ENCODE peak calls at places on chromosomes 1 and 21, in ten cellular contexts. O, I, V, K, E, G, F, P, R and U are unnamed samples.

GRCh38 chr1:171116676-171117075 is 26.0 kb downstream of the FMO3 start:
- DNase-seq in F (no peak), G (no peak), O (peak), R (no peak), V (no peak), K (no peak), E (no peak), P (no peak), I (no peak), U (no peak)

GRCh38 chr1:73998348-73998959 is 199.5 kb downstream of the LRRIQ3 start:
- DNase-seq in E (no peak), I (no peak), P (no peak), F (no peak), V (peak), O (peak), K (no peak), R (no peak), G (no peak), U (no peak)

GRCh38 chr1:19310720-19311502 is 1.0 kb downstream of the AKR7A2 start:
- DNase-seq in O (peak), R (no peak), P (no peak), V (peak), K (no peak), F (no peak), G (no peak), I (no peak), E (no peak), U (no peak)

GRCh38 chr1:37448691-37449417 is 25.5 kb upstream of the ZC3H12A start:
- DNase-seq in E (no peak), I (no peak), O (peak), V (no peak), F (no peak), G (no peak), R (no peak), K (no peak), P (no peak), U (no peak)

GRCh38 chr1:85224734-85225623 is 24.2 kb upstream of the SYDE2 start:
- DNase-seq in K (no peak), V (peak), G (peak), P (no peak), F (no peak), E (no peak), R (no peak), I (peak), O (peak), U (no peak)

GRCh38 chr1:229024528-229025119 is 246.3 kb upstream of the RAB4A start:
- DNase-seq in I (no peak), K (peak), R (no peak), G (peak), F (no peak), V (no peak), O (peak), P (no peak), E (no peak), U (no peak)

GRCh38 chr1:208714356-208714755 is 470.2 kb upstream of the PLXNA2 start:
- DNase-seq in G (no peak), F (no peak), O (no peak), R (no peak), I (no peak), P (no peak), V (no peak), K (no peak), E (no peak), U (no peak)

GRCh38 chr1:109485001-109485400 is 1.3 kb downstream of the ATXN7L2 start:
- DNase-seq in G (no peak), K (no peak), O (no peak), R (no peak), E (no peak), P (no peak), I (no peak), V (no peak), F (no peak), U (no peak)

GRCh38 chr21:31553461-31553860 is 106.0 kb upstream of the SOD1 start:
- DNase-seq in E (no peak), P (no peak), O (no peak), F (no peak), K (no peak), R (no peak), G (no peak), I (peak), V (no peak), U (no peak)

GRCh38 chr1:160046494-160047115 is 14.8 kb upstream of the PIGM start:
- DNase-seq in E (peak), F (peak), R (no peak), I (no peak), G (peak), K (no peak), P (no peak), O (peak), V (peak), U (peak)

GRCh38 chr1:64038965-64039926 is 164.2 kb upstream of the UBE2U start:
- DNase-seq in K (peak), G (peak), E (peak), O (peak), R (no peak), I (no peak), P (no peak), F (peak), V (peak), U (peak)

GRCh38 chr1:105793541-105794146 is 1262.8 kb upstream of the PRMT6 start:
- DNase-seq in O (no peak), G (no peak), P (no peak), V (peak), I (no peak), F (no peak), K (no peak), E (no peak), R (no peak), U (no peak)

GRCh38 chr1:107389410-107390075 is 248.7 kb downstream of the NTNG1 start:
- DNase-seq in E (no peak), R (no peak), V (no peak), O (no peak), I (no peak), F (no peak), P (no peak), G (no peak), K (no peak), U (no peak)

GRCh38 chr1:87337606-87338005 is 8.9 kb downstream of the LMO4 start:
- DNase-seq in V (no peak), I (no peak), F (no peak), E (no peak), O (no peak), P (no peak), G (no peak), K (no peak), R (no peak), U (no peak)

GRCh38 chr21:44729336-44730027 is 18.1 kb upstream of the TSPEAR start:
- DNase-seq in F (no peak), G (no peak), V (no peak), I (peak), R (peak), P (peak), O (no peak), E (no peak), K (no peak), U (peak)

GRCh38 chr1:156149374-156150106 is 3.8 kb upstream of the SEMA4A start:
- DNase-seq in E (no peak), P (no peak), I (no peak), R (no peak), G (no peak), F (no peak), V (no peak), K (no peak), O (no peak), U (no peak)

GRCh38 chr1:113451710-113452109 is 61.4 kb downstream of the MAGI3 start:
- DNase-seq in V (no peak), F (no peak), E (no peak), O (no peak), R (no peak), G (no peak), I (no peak), K (no peak), P (no peak), U (no peak)

GRCh38 chr1:113455374-113455773 is 65.1 kb downstream of the MAGI3 start:
- DNase-seq in I (no peak), O (no peak), R (no peak), G (no peak), K (no peak), F (no peak), E (no peak), P (no peak), V (no peak), U (no peak)

GRCh38 chr1:113456967-113457366 is 66.7 kb downstream of the MAGI3 start:
- DNase-seq in F (no peak), P (no peak), K (peak), G (peak), I (no peak), E (no peak), R (no peak), O (peak), V (no peak), U (no peak)

GRCh38 chr1:113453771-113454083 is 63.4 kb downstream of the MAGI3 start:
- DNase-seq in O (peak), G (no peak), I (no peak), P (no peak), F (no peak), E (no peak), R (no peak), V (no peak), K (no peak), U (no peak)

DNA sequence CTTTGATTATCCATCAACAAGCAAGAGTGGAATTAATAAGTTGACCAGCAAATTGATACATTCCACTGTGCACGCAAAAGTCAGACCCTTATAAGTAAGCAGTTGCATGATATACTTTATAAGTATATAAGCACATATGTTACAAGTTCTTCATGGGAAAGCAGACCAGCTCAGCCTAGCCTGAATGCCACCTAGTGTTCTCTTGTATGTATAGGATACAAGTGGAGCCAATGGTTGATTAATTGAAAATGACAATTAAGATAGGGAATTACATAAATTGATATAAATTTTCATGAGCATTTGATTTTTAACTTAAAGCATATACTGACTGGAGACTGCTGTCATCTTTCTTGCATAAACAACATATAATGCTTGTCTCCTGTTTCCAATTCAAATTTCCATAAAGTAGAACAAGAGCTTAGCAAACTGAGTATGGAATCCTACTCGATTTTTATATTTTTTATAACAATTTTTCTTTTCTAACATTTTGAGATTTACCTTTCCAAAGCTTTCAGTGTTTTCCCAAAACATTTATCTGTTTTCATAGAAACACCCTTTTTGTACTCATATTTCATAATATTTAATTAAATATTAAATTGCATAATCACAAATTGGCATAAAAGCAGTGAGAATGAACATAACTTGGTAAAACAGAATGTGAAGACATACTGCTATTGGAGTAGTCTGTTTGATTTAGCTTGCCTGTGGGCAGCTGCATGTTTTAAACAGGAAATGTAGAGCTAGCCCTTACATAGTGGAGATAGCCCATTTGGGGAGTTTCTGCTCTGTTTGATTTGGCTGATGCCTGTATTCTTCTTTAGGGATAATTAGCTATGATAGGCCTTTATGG is 62.8 kb downstream of the MAGI3 start:
- DNase-seq in P (no peak), E (no peak), I (no peak), R (no peak), O (peak), F (no peak), K (no peak), G (no peak), V (peak), U (no peak)
- TF ChIP-seq CTCF in P (no peak), E (no peak), I (peak), R (peak), O (peak), F (no peak), K (no peak), G (peak), V (peak), U (peak)

GRCh38 chr1:3432306-3432705 is 22.2 kb upstream of the ARHGEF16 start:
- DNase-seq in R (no peak), E (no peak), P (no peak), K (no peak), G (no peak), I (no peak), V (no peak), O (no peak), F (no peak), U (no peak)

GRCh38 chr1:3430820-3431219 is 23.6 kb upstream of the ARHGEF16 start:
- DNase-seq in G (no peak), V (no peak), E (no peak), R (no peak), P (no peak), K (no peak), O (no peak), I (no peak), F (no peak), U (no peak)

GRCh38 chr1:3431686-3432085 is 22.8 kb upstream of the ARHGEF16 start:
- DNase-seq in V (no peak), F (no peak), O (no peak), P (no peak), G (no peak), E (no peak), R (no peak), K (no peak), I (no peak), U (no peak)

GRCh38 chr1:3430406-3430805 is 24.1 kb upstream of the ARHGEF16 start:
- DNase-seq in E (no peak), P (no peak), O (no peak), G (no peak), K (no peak), F (no peak), V (no peak), I (no peak), R (no peak), U (no peak)

GRCh38 chr1:3431266-3431665 is 23.2 kb upstream of the ARHGEF16 start:
- DNase-seq in K (no peak), V (no peak), I (no peak), R (no peak), F (no peak), G (no peak), O (no peak), E (no peak), P (no peak), U (no peak)
- TF ChIP-seq CTCF in K (no peak), V (peak), I (no peak), R (peak), F (no peak), G (no peak), O (peak), E (peak), P (no peak), U (peak)

DNA sequence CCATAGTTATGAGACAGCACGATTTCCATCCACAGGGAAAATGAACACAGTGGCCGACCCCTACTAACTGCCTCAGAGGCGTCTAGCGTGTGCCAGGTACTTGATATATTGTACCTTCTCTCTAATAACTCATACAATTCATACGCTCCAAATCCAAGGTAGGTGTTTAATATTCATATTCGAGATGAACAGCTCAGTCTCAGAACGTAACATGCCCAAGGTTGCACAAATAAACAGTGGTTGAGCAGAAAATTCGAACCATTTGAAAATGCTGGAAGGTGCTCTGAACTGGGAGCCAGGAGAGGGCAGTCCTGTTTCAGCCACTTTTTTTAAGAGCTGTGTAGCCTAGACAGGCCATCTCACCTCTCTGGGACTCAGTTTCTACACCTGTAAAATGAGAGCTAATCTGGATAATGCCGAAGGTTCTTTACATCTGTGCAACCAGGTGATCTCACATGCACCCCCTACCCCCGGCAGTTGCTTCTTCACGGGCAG is 7.9 kb downstream of the SLC45A3 start:
- DNase-seq in K (no peak), R (no peak), P (no peak), G (no peak), O (no peak), E (no peak), F (no peak), V (no peak), I (no peak), U (no peak)
- TF ChIP-seq CTCF in K (no peak), R (no peak), P (no peak), G (no peak), O (no peak), E (no peak), F (no peak), V (no peak), I (no peak), U (no peak)

GRCh38 chr1:114333670-114334069 is 177.3 kb downstream of the TRIM33 start:
- DNase-seq in O (no peak), R (no peak), E (no peak), K (no peak), I (no peak), F (no peak), P (no peak), G (no peak), V (no peak), U (no peak)

GRCh38 chr1:114336360-114336759 is 174.6 kb downstream of the TRIM33 start:
- DNase-seq in E (no peak), P (no peak), R (no peak), K (no peak), F (no peak), V (no peak), I (no peak), O (no peak), G (no peak), U (no peak)

GRCh38 chr1:114334297-114334696 is 176.7 kb downstream of the TRIM33 start:
- DNase-seq in V (no peak), P (no peak), F (no peak), O (no peak), I (no peak), R (no peak), E (no peak), K (no peak), G (no peak), U (peak)

GRCh38 chr1:114337417-114337816 is 173.6 kb downstream of the TRIM33 start:
- DNase-seq in V (no peak), F (no peak), O (no peak), G (no peak), K (no peak), P (no peak), I (no peak), R (no peak), E (no peak), U (no peak)

DNA sequence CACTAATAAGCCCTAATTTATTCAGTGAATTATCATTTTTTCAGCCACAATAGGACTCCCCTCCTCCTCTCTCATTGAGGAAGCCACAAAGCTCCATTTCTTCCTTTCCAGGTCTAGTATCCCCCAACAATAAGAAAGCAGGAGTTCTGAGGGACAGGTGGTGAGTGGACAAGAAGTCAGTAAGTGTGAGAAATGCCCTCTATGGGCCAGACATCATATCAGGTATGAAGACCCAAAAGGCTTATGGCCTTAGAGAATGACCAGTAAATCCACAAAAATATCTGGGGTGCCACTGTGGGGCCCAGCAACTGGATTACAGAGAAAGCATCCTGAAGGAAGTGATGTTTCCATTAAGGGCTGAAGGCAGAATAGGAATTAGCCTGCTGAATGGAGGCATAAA is 175.7 kb downstream of the TRIM33 start:
- DNase-seq in P (no peak), G (no peak), K (no peak), F (no peak), I (no peak), R (no peak), E (no peak), O (no peak), V (no peak), U (peak)
- TF ChIP-seq CTCF in P (no peak), G (no peak), K (no peak), F (no peak), I (no peak), R (no peak), E (no peak), O (no peak), V (no peak), U (no peak)

DNA sequence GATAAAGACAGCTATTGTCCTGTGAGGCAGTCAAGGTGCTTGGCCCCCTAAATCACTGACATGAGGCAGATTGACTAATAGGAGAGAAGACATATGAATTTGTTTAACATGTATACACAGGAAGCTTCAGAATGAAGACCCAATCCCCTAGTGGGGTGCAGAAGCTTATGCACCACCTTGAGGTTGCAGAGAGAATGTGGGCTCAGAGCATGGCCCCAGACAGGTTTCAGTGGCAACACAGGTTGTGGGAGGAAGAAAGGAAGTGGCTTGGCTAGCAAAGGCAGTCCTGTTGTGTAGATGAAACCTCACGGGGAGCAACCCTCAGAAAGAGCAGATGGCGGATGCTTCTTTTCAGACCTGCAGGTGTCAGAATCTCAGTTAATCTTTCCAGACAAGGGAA is 37.0 kb upstream of the PARP1 start:
- DNase-seq in K (no peak), E (peak), G (no peak), R (no peak), P (peak), I (no peak), O (no peak), F (no peak), V (no peak), U (no peak)
- TF ChIP-seq CTCF in K (no peak), E (no peak), G (no peak), R (no peak), P (no peak), I (no peak), O (no peak), F (no peak), V (no peak), U (no peak)

GRCh38 chr1:21865943-21866628 is 54.0 kb downstream of the LDLRAD2 start:
- DNase-seq in G (no peak), O (no peak), I (no peak), F (no peak), V (peak), P (no peak), E (no peak), K (no peak), R (no peak), U (no peak)
- TF ChIP-seq CTCF in G (no peak), O (no peak), I (no peak), F (no peak), V (no peak), P (no peak), E (no peak), K (no peak), R (peak), U (no peak)

DNA sequence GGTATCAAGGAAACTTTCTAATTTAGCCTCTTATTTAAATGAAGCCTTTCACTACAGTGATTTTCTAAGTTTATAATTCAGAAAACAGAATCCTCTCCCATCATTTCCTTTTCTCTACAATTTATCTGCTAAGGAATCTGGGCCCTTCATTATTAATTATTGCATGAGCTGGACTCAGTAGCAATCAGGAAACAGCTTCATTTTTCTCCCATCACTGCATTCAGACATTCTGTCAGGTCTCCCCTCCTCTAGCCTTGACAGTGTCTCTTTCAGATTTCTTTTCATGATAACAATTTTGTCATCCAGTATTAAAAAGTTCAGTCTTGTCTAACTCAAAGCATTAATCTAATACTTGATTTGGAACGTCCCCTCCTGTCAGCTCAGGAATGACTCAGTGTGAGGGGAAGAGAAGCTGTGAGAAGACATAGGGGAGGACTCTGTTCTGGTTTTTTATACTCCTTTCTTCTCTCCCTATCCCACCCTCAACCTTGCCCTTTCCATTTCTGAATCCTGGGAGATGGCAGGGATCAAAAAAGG is 28.1 kb downstream of the SLC44A5 start:
- DNase-seq in K (no peak), V (no peak), P (no peak), F (no peak), E (no peak), I (no peak), O (no peak), R (no peak), G (no peak), U (no peak)
- TF ChIP-seq CTCF in K (no peak), V (peak), P (no peak), F (no peak), E (no peak), I (no peak), O (no peak), R (no peak), G (no peak), U (no peak)